ENCODE peak calls at places on chromosomes 16 and 17, in five cellular contexts. One of them, this sample, is unnamed. For H3K4me1, the result is how much of the 10 kb centered on the place peaks cover.

GRCh38 chr17:17341452-17341851 is 38.3 kb downstream of the NT5M start:
- DNase-seq in fibroblast of lung: no peak
- DNase-seq in adrenal gland: no peak
- DNase-seq in psoas muscle: no peak
- DNase-seq in A549: no peak
- DNase-seq in this sample: no peak

GRCh38 chr16:78005881-78006280 is 16.5 kb upstream of the CLEC3A start:
- DNase-seq in fibroblast of lung: no peak
- DNase-seq in adrenal gland: no peak
- DNase-seq in psoas muscle: no peak
- DNase-seq in A549: peak
- DNase-seq in this sample: no peak

GRCh38 chr17:72863511-72864175 is 228.8 kb downstream of the SLC39A11 start:
- DNase-seq in fibroblast of lung: no peak
- DNase-seq in adrenal gland: no peak
- DNase-seq in psoas muscle: no peak
- DNase-seq in A549: no peak
- DNase-seq in this sample: no peak

GRCh38 chr16:81632392-81633146 is 146.5 kb upstream of the PLCG2 start:
- DNase-seq in fibroblast of lung: peak
- DNase-seq in adrenal gland: peak
- DNase-seq in psoas muscle: no peak
- DNase-seq in A549: peak
- DNase-seq in this sample: peak

GRCh38 chr17:49219987-49220386 is 9.5 kb downstream of the ABI3 start:
- DNase-seq in fibroblast of lung: no peak
- DNase-seq in adrenal gland: no peak
- DNase-seq in psoas muscle: no peak
- DNase-seq in A549: no peak
- DNase-seq in this sample: no peak

GRCh38 chr17:82321947-82322466 is 4.6 kb upstream of the CD7 start:
- DNase-seq in fibroblast of lung: no peak
- DNase-seq in adrenal gland: no peak
- DNase-seq in psoas muscle: no peak
- DNase-seq in A549: no peak
- DNase-seq in this sample: no peak

GRCh38 chr17:57213180-57213825 is 43.0 kb upstream of the MSI2 start:
- DNase-seq in fibroblast of lung: no peak
- DNase-seq in adrenal gland: no peak
- DNase-seq in psoas muscle: no peak
- DNase-seq in A549: no peak
- DNase-seq in this sample: no peak

GRCh38 chr17:73123606-73124320 is 31.3 kb upstream of the SLC39A11 start:
- DNase-seq in fibroblast of lung: no peak
- DNase-seq in adrenal gland: no peak
- DNase-seq in psoas muscle: no peak
- DNase-seq in A549: no peak
- DNase-seq in this sample: no peak

GRCh38 chr17:32350662-32351418 is 883 bp downstream of the ZNF207 start:
- DNase-seq in fibroblast of lung: peak
- DNase-seq in adrenal gland: no peak
- DNase-seq in psoas muscle: no peak
- DNase-seq in A549: peak
- DNase-seq in this sample: no peak

GRCh38 chr16:88297178-88297720 is 85.5 kb upstream of the ZNF469 start:
- DNase-seq in fibroblast of lung: no peak
- DNase-seq in adrenal gland: no peak
- DNase-seq in psoas muscle: no peak
- DNase-seq in A549: no peak
- DNase-seq in this sample: no peak

GRCh38 chr17:9367186-9367585 is 208.4 kb downstream of the STX8 start:
- DNase-seq in fibroblast of lung: no peak
- DNase-seq in adrenal gland: peak
- DNase-seq in psoas muscle: no peak
- DNase-seq in A549: no peak
- DNase-seq in this sample: no peak

GRCh38 chr16:8714143-8714542 is 39.7 kb downstream of the ABAT start:
- DNase-seq in fibroblast of lung: no peak
- DNase-seq in adrenal gland: no peak
- DNase-seq in psoas muscle: no peak
- DNase-seq in A549: no peak
- DNase-seq in this sample: no peak

GRCh38 chr16:55695595-55695994 is 39.8 kb downstream of the SLC6A2 start:
- DNase-seq in fibroblast of lung: no peak
- DNase-seq in adrenal gland: no peak
- DNase-seq in psoas muscle: no peak
- DNase-seq in A549: no peak
- DNase-seq in this sample: no peak

GRCh38 chr17:80584171-80584905 is 39.7 kb downstream of the RPTOR start:
- DNase-seq in fibroblast of lung: no peak
- DNase-seq in adrenal gland: no peak
- DNase-seq in psoas muscle: no peak
- DNase-seq in A549: no peak
- DNase-seq in this sample: no peak

GRCh38 chr17:30021708-30022317 is 80.4 kb downstream of the EFCAB5 start:
- DNase-seq in fibroblast of lung: peak
- DNase-seq in adrenal gland: peak
- DNase-seq in psoas muscle: no peak
- DNase-seq in A549: peak
- DNase-seq in this sample: no peak

GRCh38 chr17:39147221-39148185 is 3.9 kb downstream of the PLXDC1 start:
- DNase-seq in fibroblast of lung: no peak
- DNase-seq in adrenal gland: no peak
- DNase-seq in psoas muscle: no peak
- DNase-seq in A549: no peak
- DNase-seq in this sample: no peak

GRCh38 chr17:43092891-43093290 is 32.3 kb downstream of the BRCA1 start:
- DNase-seq in fibroblast of lung: no peak
- DNase-seq in adrenal gland: no peak
- DNase-seq in psoas muscle: no peak
- DNase-seq in A549: no peak
- DNase-seq in this sample: no peak

GRCh38 chr17:4715071-4715749 is 4.8 kb downstream of the ARRB2 start:
- DNase-seq in fibroblast of lung: no peak
- DNase-seq in adrenal gland: no peak
- DNase-seq in psoas muscle: no peak
- DNase-seq in A549: no peak
- DNase-seq in this sample: no peak

GRCh38 chr17:4717791-4718190 is 7.4 kb downstream of the ARRB2 start:
- DNase-seq in fibroblast of lung: no peak
- DNase-seq in adrenal gland: no peak
- DNase-seq in psoas muscle: no peak
- DNase-seq in A549: no peak
- DNase-seq in this sample: peak

GRCh38 chr17:4719146-4719545 is 8.7 kb downstream of the ARRB2 start:
- DNase-seq in fibroblast of lung: no peak
- DNase-seq in adrenal gland: no peak
- DNase-seq in psoas muscle: no peak
- DNase-seq in A549: no peak
- DNase-seq in this sample: no peak

GRCh38 chr17:4718276-4718675 is 7.8 kb downstream of the ARRB2 start:
- DNase-seq in fibroblast of lung: no peak
- DNase-seq in adrenal gland: no peak
- DNase-seq in psoas muscle: no peak
- DNase-seq in A549: no peak
- DNase-seq in this sample: no peak

GRCh38 chr17:4716081-4716480 is 5.6 kb downstream of the ARRB2 start:
- DNase-seq in fibroblast of lung: no peak
- DNase-seq in adrenal gland: no peak
- DNase-seq in psoas muscle: no peak
- DNase-seq in A549: no peak
- DNase-seq in this sample: no peak
- TF ChIP-seq CTCF in fibroblast of lung: no peak
- TF ChIP-seq CTCF in adrenal gland: no peak
- TF ChIP-seq CTCF in psoas muscle: no peak
- TF ChIP-seq CTCF in A549: no peak
- TF ChIP-seq CTCF in this sample: no peak

DNA sequence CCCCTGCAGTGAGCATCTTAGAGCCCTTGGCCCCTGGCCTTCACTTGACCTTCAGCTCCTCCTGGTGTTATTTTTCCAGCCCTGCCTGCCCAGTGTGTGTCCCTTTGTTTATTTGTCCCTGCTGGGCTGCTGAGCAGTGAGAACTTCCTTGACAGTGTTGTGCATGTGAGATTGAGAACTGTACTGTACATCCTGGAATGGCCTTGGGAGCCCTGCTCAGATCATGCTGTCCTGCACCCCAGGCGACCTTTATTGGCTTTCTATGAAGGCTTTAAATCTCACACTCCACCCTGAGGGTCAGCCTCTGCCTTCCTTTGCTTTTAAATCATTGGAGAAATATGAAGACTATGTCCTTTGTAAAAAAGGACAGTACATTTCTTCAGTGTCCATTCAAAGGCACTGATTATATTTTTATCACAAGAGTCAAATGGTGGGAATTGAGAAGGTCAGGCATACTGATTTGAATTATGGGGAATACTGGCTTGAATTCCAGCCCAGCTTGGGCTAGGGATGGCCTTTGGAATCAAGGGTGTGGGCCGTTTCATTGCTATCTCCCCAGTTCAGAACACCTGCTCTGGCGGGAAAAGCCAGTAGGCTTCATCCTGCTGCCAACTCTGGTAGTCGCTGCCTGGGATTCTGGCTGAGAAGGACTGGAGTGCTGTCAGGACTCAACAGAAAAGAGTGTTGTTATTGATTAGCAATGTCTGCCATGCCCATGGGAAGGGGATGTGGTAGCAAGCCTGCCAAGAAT is 161.0 kb downstream of the SNX29 start:
- DNase-seq in fibroblast of lung: no peak
- DNase-seq in adrenal gland: peak
- DNase-seq in psoas muscle: no peak
- DNase-seq in A549: no peak
- DNase-seq in this sample: no peak
- H3K27ac ChIP-seq in fibroblast of lung: no peak
- H3K27ac ChIP-seq in adrenal gland: no peak
- H3K27ac ChIP-seq in psoas muscle: peak
- H3K27ac ChIP-seq in A549: no peak
- H3K27ac ChIP-seq in this sample: no peak

DNA sequence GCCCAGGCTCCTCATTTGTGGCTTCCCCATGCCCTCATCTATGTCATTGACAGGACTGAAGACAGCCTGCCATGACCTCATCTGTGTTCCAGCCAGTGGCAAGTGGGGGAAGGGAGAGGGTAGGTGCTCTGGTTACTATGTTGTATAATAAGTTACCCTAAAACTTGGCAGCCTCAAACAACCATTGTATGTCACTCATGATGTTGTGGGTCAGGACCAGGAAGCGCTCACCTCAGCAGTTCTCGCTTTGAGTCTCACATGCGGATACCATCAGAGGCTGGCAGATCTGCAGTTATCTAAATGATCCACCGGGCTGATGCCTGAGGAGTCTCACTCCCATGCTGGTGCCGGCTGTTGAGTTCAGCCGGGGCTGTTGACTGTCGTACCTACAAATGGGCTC is 89.0 kb upstream of the TMEM97 start:
- DNase-seq in fibroblast of lung: no peak
- DNase-seq in adrenal gland: peak
- DNase-seq in psoas muscle: no peak
- DNase-seq in A549: no peak
- DNase-seq in this sample: no peak
- H3K4me1 ChIP-seq in fibroblast of lung: under half
- H3K4me1 ChIP-seq in adrenal gland: under half
- H3K4me1 ChIP-seq in psoas muscle: under half
- H3K4me1 ChIP-seq in A549: under half
- H3K4me1 ChIP-seq in this sample: under half

GRCh38 chr17:78182504-78182903 is 4.3 kb downstream of the TK1 start:
- DNase-seq in fibroblast of lung: no peak
- DNase-seq in adrenal gland: no peak
- DNase-seq in psoas muscle: no peak
- DNase-seq in A549: no peak
- DNase-seq in this sample: no peak

GRCh38 chr17:78184868-78185267 is 2.0 kb downstream of the TK1 start:
- DNase-seq in fibroblast of lung: no peak
- DNase-seq in adrenal gland: no peak
- DNase-seq in psoas muscle: no peak
- DNase-seq in A549: no peak
- DNase-seq in this sample: peak

GRCh38 chr17:78185981-78186688 is 717 bp downstream of the TK1 start:
- DNase-seq in fibroblast of lung: no peak
- DNase-seq in adrenal gland: no peak
- DNase-seq in psoas muscle: no peak
- DNase-seq in A549: peak
- DNase-seq in this sample: peak

GRCh38 chr17:78184311-78184710 is 2.5 kb downstream of the TK1 start:
- DNase-seq in fibroblast of lung: no peak
- DNase-seq in adrenal gland: no peak
- DNase-seq in psoas muscle: no peak
- DNase-seq in A549: no peak
- DNase-seq in this sample: no peak

DNA sequence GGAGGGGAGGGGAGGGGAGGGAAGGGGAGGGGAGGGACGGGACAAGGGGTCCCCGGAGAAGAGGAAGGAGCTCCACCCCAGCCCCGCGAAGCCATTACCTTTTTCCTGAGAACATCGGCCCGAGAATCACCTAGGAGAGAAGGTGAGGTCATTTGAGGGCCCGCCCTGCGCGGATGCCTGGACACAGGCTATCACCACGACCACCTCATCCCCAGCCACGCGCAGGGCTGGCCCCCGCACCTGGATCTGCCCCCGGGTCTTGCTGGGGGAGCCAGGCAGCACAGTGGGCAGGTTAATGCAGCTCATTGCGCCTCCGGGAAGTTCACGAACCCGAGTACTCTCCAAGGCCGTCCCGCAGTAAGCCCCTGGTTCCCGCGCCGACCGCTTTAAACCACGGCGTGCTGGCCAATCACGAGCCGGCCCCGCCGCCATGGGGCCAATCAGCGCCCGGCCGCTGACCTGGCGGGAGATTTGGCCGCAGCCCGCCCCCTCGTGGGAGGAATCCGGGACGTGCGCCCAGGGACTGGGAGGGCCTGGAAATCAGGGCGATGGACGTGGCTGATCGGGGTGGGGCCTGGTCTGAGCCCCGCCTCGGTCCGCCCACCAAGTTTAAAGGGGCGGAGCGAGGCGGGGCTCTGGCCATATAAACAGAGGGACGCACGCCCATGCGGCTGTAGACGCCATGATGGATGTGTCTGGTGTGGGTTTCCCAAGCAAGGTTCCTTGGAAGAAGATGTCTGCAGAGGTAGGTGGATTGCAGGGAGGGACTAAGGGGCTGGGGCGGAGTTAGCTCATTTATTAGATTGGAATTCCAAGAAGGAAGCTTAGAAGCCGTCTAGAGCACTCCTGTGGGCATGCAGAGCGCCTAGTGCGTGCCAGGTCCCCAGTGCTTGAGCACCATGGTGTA is at the start of the genes AFMID and TK1:
- DNase-seq in fibroblast of lung: peak
- DNase-seq in adrenal gland: peak
- DNase-seq in psoas muscle: peak
- DNase-seq in A549: peak
- DNase-seq in this sample: peak
- TF ChIP-seq CTCF in fibroblast of lung: peak
- TF ChIP-seq CTCF in adrenal gland: peak
- TF ChIP-seq CTCF in psoas muscle: peak
- TF ChIP-seq CTCF in A549: peak
- TF ChIP-seq CTCF in this sample: peak

DNA sequence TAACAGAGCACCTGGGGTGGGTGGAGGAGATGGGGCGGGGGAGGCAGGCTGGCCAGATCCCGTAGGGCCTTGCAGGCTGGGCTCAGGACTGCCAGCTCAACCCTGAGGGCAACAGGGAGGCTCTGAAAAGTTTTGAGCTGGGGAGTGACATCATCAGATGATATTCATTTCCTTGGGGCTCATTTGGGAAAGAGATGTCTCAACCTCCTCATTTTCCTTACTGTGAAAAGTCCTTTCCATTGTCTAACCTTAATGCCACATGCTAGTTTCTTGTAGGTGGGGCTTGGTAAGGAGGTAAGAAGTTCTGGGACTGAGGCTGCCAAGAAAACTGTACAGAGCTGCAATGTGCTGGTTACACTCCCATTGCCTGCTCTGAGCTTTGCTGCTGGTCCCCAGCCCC is 3.7 kb downstream of the TNS4 start:
- DNase-seq in fibroblast of lung: peak
- DNase-seq in adrenal gland: no peak
- DNase-seq in psoas muscle: no peak
- DNase-seq in A549: peak
- DNase-seq in this sample: no peak
- H3K27ac ChIP-seq in fibroblast of lung: no peak
- H3K27ac ChIP-seq in adrenal gland: no peak
- H3K27ac ChIP-seq in psoas muscle: no peak
- H3K27ac ChIP-seq in A549: peak
- H3K27ac ChIP-seq in this sample: peak

This sample was measured in left lung.